ENCODE peak calls at places on chromosomes 12 and 14, in seven cellular contexts. O is WTC11; F is K562; Y is SK-N-SH; U is neural crest cell; Q is activated CD4-positive, alpha-beta memory T cell treated with anti-CD3 and anti-CD28 coated beads for 36 hours; Z is C1 segment of cervical spinal cord. I is an unnamed sample.

GRCh38 chr12:57127101-57127709 is 1.1 kb upstream of the LRP1 start:
- DNase-seq in Z (no peak), F (peak), Y (peak), O (peak), U (peak), Q (peak), I (peak)

GRCh38 chr12:63276537-63277365 is 125.8 kb upstream of the AVPR1A start:
- DNase-seq in Q (no peak), U (peak), F (peak), O (peak), Z (no peak), Y (peak), I (peak)

GRCh38 chr12:124653169-124653931 is 85.9 kb upstream of the NCOR2 start:
- DNase-seq in Z (no peak), Y (no peak), F (no peak), Q (no peak), U (no peak), O (no peak), I (no peak)

GRCh38 chr12:121729021-121729420 is 16.5 kb downstream of the TMEM120B start:
- DNase-seq in O (no peak), Y (no peak), Q (no peak), Z (no peak), U (no peak), F (no peak), I (no peak)

GRCh38 chr12:56728139-56728861 is 3.2 kb upstream of the NACA start:
- DNase-seq in Y (no peak), U (no peak), F (no peak), Z (no peak), Q (no peak), O (no peak), I (no peak)

GRCh38 chr12:109596418-109597244 is 23.0 kb downstream of the MVK start:
- DNase-seq in Q (peak), Y (no peak), O (no peak), U (no peak), F (no peak), Z (no peak), I (no peak)

GRCh38 chr14:90423166-90423565 is 26.3 kb downstream of the CALM1 start:
- DNase-seq in O (no peak), Y (no peak), F (no peak), Z (no peak), U (no peak), Q (no peak), I (no peak)

GRCh38 chr12:53078425-53079225 is 565 bp downstream of the SPRYD3 start:
- DNase-seq in U (no peak), Z (no peak), Y (no peak), F (no peak), O (no peak), Q (no peak), I (no peak)

GRCh38 chr14:105026789-105027563 is 6.1 kb upstream of the CDCA4 start:
- DNase-seq in F (no peak), Y (no peak), U (no peak), Z (no peak), O (no peak), Q (no peak), I (no peak)

GRCh38 chr12:28294300-28294699 is 104.0 kb downstream of the CCDC91 start:
- DNase-seq in Z (no peak), Y (no peak), Q (no peak), F (no peak), O (no peak), U (no peak), I (no peak)

GRCh38 chr14:61064210-61064609 is 83.2 kb downstream of the SLC38A6 start:
- DNase-seq in Z (no peak), U (no peak), Y (no peak), Q (no peak), F (no peak), O (no peak), I (no peak)

GRCh38 chr12:72790273-72790672 is 518.1 kb downstream of the TRHDE start:
- DNase-seq in F (no peak), O (no peak), Q (no peak), Y (no peak), U (no peak), Z (no peak), I (no peak)

GRCh38 chr12:121240484-121241202 is 30.7 kb downstream of the P2RX4 start:
- DNase-seq in Y (no peak), Z (no peak), U (no peak), Q (peak), F (peak), O (peak), I (no peak)

GRCh38 chr12:123111498-123112165 is 39.3 kb downstream of the PITPNM2 start:
- DNase-seq in F (no peak), O (no peak), Z (no peak), Q (no peak), Y (no peak), U (no peak), I (no peak)

GRCh38 chr12:104516821-104517220 is 60.1 kb downstream of the CHST11 start:
- DNase-seq in Q (no peak), Z (no peak), F (no peak), Y (no peak), O (no peak), U (no peak), I (no peak)

GRCh38 chr14:51653855-51654548 is 2.3 kb downstream of the FRMD6 start:
- DNase-seq in Z (no peak), Y (no peak), U (no peak), O (no peak), Q (no peak), F (no peak), I (no peak)

GRCh38 chr14:102924632-102925588 is 2.4 kb downstream of the AMN start:
- DNase-seq in O (no peak), Q (no peak), U (no peak), F (peak), Z (no peak), Y (no peak), I (peak)

GRCh38 chr12:59036973-59037807 is 116.9 kb upstream of the LRIG3 start:
- DNase-seq in Z (no peak), O (no peak), Q (no peak), U (no peak), F (no peak), Y (no peak), I (no peak)

GRCh38 chr14:55583942-55584468 is 4.0 kb downstream of the KTN1 start:
- DNase-seq in O (no peak), Y (peak), Q (no peak), U (no peak), Z (no peak), F (no peak), I (peak)

GRCh38 chr12:51270847-51271518 is 768 bp upstream of the SMAGP start:
- DNase-seq in O (no peak), Z (no peak), F (no peak), Q (no peak), Y (no peak), U (no peak), I (no peak)

GRCh38 chr12:42309996-42310395 is 15.9 kb downstream of the ZCRB1 start:
- DNase-seq in Y (no peak), Z (no peak), F (no peak), Q (no peak), U (no peak), O (no peak), I (no peak)

GRCh38 chr14:91349481-91350074 is 68.0 kb downstream of the CCDC88C start:
- DNase-seq in Q (peak), Y (no peak), O (no peak), U (no peak), F (no peak), Z (no peak), I (no peak)

GRCh38 chr14:83294941-83295340 is 1761.3 kb upstream of the SEL1L start:
- DNase-seq in O (no peak), F (no peak), U (no peak), Z (no peak), Q (no peak), Y (no peak), I (no peak)

GRCh38 chr14:99570542-99571302 is 33.3 kb downstream of the CCDC85C start:
- DNase-seq in Y (no peak), Z (no peak), F (no peak), O (peak), Q (no peak), U (no peak), I (no peak)

GRCh38 chr12:47903927-47904646 is 707 bp downstream of the VDR start:
- DNase-seq in Z (no peak), Y (no peak), U (no peak), Q (peak), O (no peak), F (peak), I (no peak)

GRCh38 chr14:99155173-99155777 is 116.7 kb downstream of the BCL11B start:
- DNase-seq in Z (no peak), Y (no peak), O (no peak), F (no peak), U (no peak), Q (no peak), I (no peak)

GRCh38 chr14:104228716-104229620 is 90.6 kb downstream of the KIF26A start:
- DNase-seq in O (no peak), Z (no peak), F (no peak), U (no peak), Y (no peak), Q (no peak), I (no peak)

GRCh38 chr12:105466901-105467598 is 136.6 kb downstream of the C12orf75 start:
- DNase-seq in F (no peak), Y (no peak), Z (no peak), Q (no peak), O (no peak), U (no peak), I (no peak)

GRCh38 chr12:117350140-117350539 is 11.3 kb downstream of the NOS1 start:
- DNase-seq in F (no peak), Y (no peak), Z (no peak), U (no peak), Q (no peak), O (no peak), I (no peak)

GRCh38 chr14:91354979-91355685 is 62.5 kb downstream of the CCDC88C start:
- DNase-seq in Q (peak), Y (peak), F (peak), O (peak), Z (no peak), U (peak), I (peak)

GRCh38 chr12:106739318-106739717 is 35.2 kb upstream of the RIC8B start:
- DNase-seq in Z (no peak), Y (no peak), O (no peak), U (no peak), Q (no peak), F (no peak), I (no peak)

GRCh38 chr12:100868487-100868886 is 73.9 kb downstream of the ANO4 start:
- DNase-seq in Z (no peak), Y (no peak), Q (no peak), F (no peak), O (no peak), U (no peak), I (no peak)

GRCh38 chr12:12779529-12779928 is 5.9 kb upstream of the APOLD1 start:
- DNase-seq in U (no peak), Z (no peak), F (no peak), Q (no peak), O (no peak), Y (no peak), I (no peak)

GRCh38 chr12:10563966-10564365 is 49.4 kb downstream of the MAGOHB start:
- DNase-seq in Y (no peak), Q (no peak), Z (no peak), U (no peak), O (no peak), F (no peak), I (no peak)

GRCh38 chr12:100504820-100505219 is 31.2 kb downstream of the NR1H4 start:
- DNase-seq in Y (no peak), Q (no peak), O (no peak), Z (no peak), U (no peak), F (no peak), I (no peak)

GRCh38 chr12:120903382-120903817 is 758 bp downstream of the SPPL3 start:
- DNase-seq in O (peak), U (peak), Z (peak), Q (peak), F (peak), Y (peak), I (peak)

GRCh38 chr12:113840401-113841042 is 125.6 kb downstream of the RBM19 start:
- DNase-seq in Q (no peak), Z (no peak), Y (peak), O (no peak), F (no peak), U (no peak), I (no peak)

GRCh38 chr12:117134721-117135120 is 35.5 kb upstream of the TESC start:
- DNase-seq in U (no peak), F (no peak), Q (no peak), Y (no peak), O (no peak), Z (no peak), I (no peak)